ENCODE peak calls at places on chromosomes 4 and X, in seven cellular contexts. Z is endodermal cell, M is uterus, S is right atrium auricular region, F is GM12865, P is brain microvascular endothelial cell, U is cardiac muscle cell. A is an unnamed sample.

GRCh38 chrX:15202458-15203177 is 67.3 kb downstream of the ASB9 start:
- DNase-seq in Z (no peak), M (no peak), S (no peak), F (peak; percentile 31), P (no peak), U (no peak), A (peak; percentile 13)

GRCh38 chr4:110480031-110480549 is 4.1 kb downstream of the ENPEP start:
- DNase-seq in Z (no peak), M (peak; percentile 36), S (no peak), F (no peak), P (peak; percentile 96), U (no peak), A (no peak)

GRCh38 chr4:42607011-42607726 is 49.7 kb downstream of the ATP8A1 start:
- DNase-seq in Z (no peak), M (no peak), S (no peak), F (no peak), P (no peak), U (no peak), A (no peak)

GRCh38 chr4:95534032-95534431 is 14.7 kb downstream of the UNC5C start:
- DNase-seq in Z (no peak), M (no peak), S (no peak), F (no peak), P (no peak), U (no peak), A (no peak)

GRCh38 chr4:76250962-76251361 is 559 bp upstream of the FAM47E start:
- DNase-seq in Z (no peak), M (no peak), S (no peak), F (no peak), P (no peak), U (no peak), A (peak; percentile 5)

GRCh38 chrX:124362072-124362471 is 15.7 kb downstream of the SH2D1A start:
- DNase-seq in Z (no peak), M (no peak), S (no peak), F (no peak), P (no peak), U (no peak), A (peak; percentile 64)

GRCh38 chrX:44784241-44784640 is 59.6 kb upstream of the DUSP21 start:
- DNase-seq in Z (no peak), M (no peak), S (no peak), F (peak; percentile 7), P (no peak), U (no peak), A (no peak)

GRCh38 chr4:141065872-141066271 is 67.4 kb downstream of the RNF150 start:
- DNase-seq in Z (no peak), M (no peak), S (no peak), F (no peak), P (no peak), U (no peak), A (no peak)

GRCh38 chr4:133493241-133493640 is 344.1 kb downstream of the PCDH10 start:
- DNase-seq in Z (no peak), M (no peak), S (no peak), F (no peak), P (no peak), U (no peak), A (no peak)

GRCh38 chrX:49192722-49193328 is 6.7 kb upstream of the PRICKLE3 start:
- DNase-seq in Z (peak; percentile 77), M (no peak), S (no peak), F (peak; percentile 56), P (peak; percentile 8), U (no peak), A (peak; percentile 57)

GRCh38 chr4:153483432-153484418 is 17.6 kb downstream of the TMEM131L start:
- DNase-seq in Z (no peak), M (no peak), S (no peak), F (peak; percentile 53), P (no peak), U (no peak), A (no peak)

GRCh38 chrX:17024896-17025295 is 78.4 kb downstream of the REPS2 start:
- DNase-seq in Z (peak; percentile 76), M (no peak), S (no peak), F (peak; percentile 25), P (no peak), U (peak; percentile 23), A (no peak)

GRCh38 chrX:70422886-70423336 is at the start of gene GDPD2:
- DNase-seq in Z (peak; percentile 90), M (no peak), S (no peak), F (no peak), P (no peak), U (peak; percentile 52), A (peak; percentile 6)

GRCh38 chr4:20832821-20833220 is 132.6 kb downstream of the PACRGL start:
- DNase-seq in Z (no peak), M (no peak), S (no peak), F (no peak), P (peak; percentile 88), U (no peak), A (no peak)

GRCh38 chrX:34810364-34810763 is 132.2 kb upstream of the FAM47B start:
- DNase-seq in Z (no peak), M (no peak), S (no peak), F (no peak), P (no peak), U (no peak), A (no peak)

GRCh38 chrX:28586891-28587635 is at the start of gene IL1RAPL1:
- DNase-seq in Z (peak; percentile 60), M (no peak), S (no peak), F (peak; percentile 3), P (peak; percentile 56), U (peak; percentile 74), A (no peak)

GRCh38 chrX:136586386-136586785 is 54.4 kb downstream of the VGLL1 start:
- DNase-seq in Z (no peak), M (no peak), S (no peak), F (no peak), P (no peak), U (no peak), A (peak; percentile 32)

GRCh38 chr4:122747883-122748282 is 15.4 kb downstream of the BBS12 start:
- DNase-seq in Z (no peak), M (no peak), S (no peak), F (no peak), P (peak; percentile 76), U (no peak), A (no peak)

GRCh38 chr4:113394730-113395530 is 345.5 kb downstream of the ANK2 start:
- DNase-seq in Z (peak; percentile 68), M (peak; percentile 35), S (no peak), F (peak; percentile 85), P (peak; percentile 81), U (peak; percentile 90), A (peak; percentile 56)

GRCh38 chrX:106698693-106699092 is 27.8 kb upstream of the RNF128 start:
- DNase-seq in Z (no peak), M (no peak), S (no peak), F (no peak), P (peak; percentile 41), U (no peak), A (no peak)

GRCh38 chrX:3326721-3327120 is 19.7 kb downstream of the MXRA5 start:
- DNase-seq in Z (no peak), M (no peak), S (no peak), F (no peak), P (no peak), U (no peak), A (peak; percentile 5)
- TF ChIP-seq CTCF in Z (no peak), M (no peak), S (no peak), F (no peak), P (no peak), U (no peak), A (no peak)

GRCh38 chr4:108181704-108182103 is 13.0 kb upstream of the LEF1 start:
- DNase-seq in Z (no peak), M (no peak), S (no peak), F (peak; percentile 53), P (no peak), U (no peak), A (peak; percentile 26)
- TF ChIP-seq CTCF in Z (peak; percentile 63), M (no peak), S (no peak), F (peak; percentile 21), P (peak; percentile 30), U (no peak), A (no peak)

GRCh38 chr4:151688785-151689043 is 72.1 kb downstream of the GATB start:
- DNase-seq in Z (no peak), M (no peak), S (no peak), F (no peak), P (no peak), U (no peak), A (no peak)

GRCh38 chr4:151688003-151688784 is 72.6 kb downstream of the GATB start:
- DNase-seq in Z (peak; percentile 81), M (no peak), S (no peak), F (no peak), P (peak; percentile 39), U (peak; percentile 39), A (no peak)

GRCh38 chr4:151685303-151685702 is 75.5 kb downstream of the GATB start:
- DNase-seq in Z (no peak), M (no peak), S (no peak), F (no peak), P (no peak), U (no peak), A (no peak)

GRCh38 chr4:151689211-151689991 is 71.4 kb downstream of the GATB start:
- DNase-seq in Z (no peak), M (no peak), S (no peak), F (no peak), P (no peak), U (no peak), A (no peak)

GRCh38 chr4:151687021-151687640 is 73.7 kb downstream of the GATB start:
- DNase-seq in Z (no peak), M (no peak), S (no peak), F (no peak), P (no peak), U (no peak), A (no peak)
- TF ChIP-seq CTCF in Z (no peak), M (no peak), S (no peak), F (no peak), P (no peak), U (no peak), A (no peak)

DNA sequence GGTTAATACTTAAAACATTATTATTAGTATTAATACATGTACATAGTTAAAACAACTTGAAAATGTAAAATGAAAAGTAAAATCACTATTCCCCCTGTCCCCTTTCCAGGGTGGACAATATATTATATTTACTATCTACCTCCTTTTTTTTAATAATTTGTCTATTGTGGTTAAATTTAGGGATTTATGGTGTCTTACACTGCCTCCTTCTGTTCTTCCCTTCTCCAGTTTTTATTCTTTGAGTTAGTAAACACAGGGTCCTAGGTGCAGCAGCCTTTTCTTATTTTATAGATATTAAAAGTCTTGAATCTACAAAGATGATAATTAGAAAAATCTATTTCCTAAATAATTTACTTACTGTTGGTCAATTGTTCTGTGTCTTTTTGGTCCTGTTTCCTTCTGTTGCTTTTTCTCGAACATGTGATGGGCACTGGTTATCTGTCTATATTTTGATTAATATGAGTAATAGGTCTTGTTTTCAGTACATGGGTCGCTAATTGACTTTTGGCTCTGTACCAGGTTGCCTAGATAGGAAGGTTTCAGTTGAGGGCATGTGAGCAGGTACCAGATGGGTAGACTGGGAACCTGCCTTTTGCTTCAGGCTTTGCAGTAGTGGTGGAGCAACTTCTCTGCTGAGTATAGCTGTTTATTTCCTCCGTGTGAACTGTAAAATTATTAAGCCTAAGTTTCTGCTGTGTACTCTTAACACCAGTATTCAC is 1.1 kb downstream of the NUDT9 start:
- DNase-seq in Z (no peak), M (no peak), S (no peak), F (peak; percentile 59), P (no peak), U (no peak), A (no peak)
- TF ChIP-seq CTCF in Z (no peak), M (no peak), S (peak; percentile 22), F (no peak), P (no peak), U (peak; percentile 27), A (no peak)